ENCODE peak calls at places on chromosomes 1 and 21, in five cellular contexts. X is T-helper 2 cell; Q is NCI-H1105; D is activated CD4-positive, alpha-beta T cell treated with anti-CD3 and anti-CD28 coated beads, Interleukin-2, amount 50 U/mL, for 1 hour; S is left colon. J is an unnamed sample.
A peak's percentile ranks its signal among the peaks of the same experiment; 100 is the strongest.

GRCh38 chr1:229407206-229408026 is 26.5 kb downstream of the ACTA1 start:
- DNase-seq in Q (no peak), X (no peak), S (no peak), D (no peak), J (no peak)

GRCh38 chr21:19507682-19508260 is 1104.2 kb upstream of the TMPRSS15 start:
- DNase-seq in S (no peak), Q (no peak), X (no peak), D (no peak), J (no peak)

GRCh38 chr1:43206721-43207228 is 34.6 kb downstream of the CFAP57 start:
- DNase-seq in Q (no peak), D (no peak), X (no peak), S (no peak), J (no peak)

GRCh38 chr1:147849097-147849873 is 53.3 kb upstream of the GJA8 start:
- DNase-seq in D (no peak), X (no peak), S (no peak), Q (no peak), J (no peak)

GRCh38 chr1:231841616-231842344 is 215.2 kb downstream of the DISC1 start:
- DNase-seq in Q (no peak), S (no peak), X (no peak), D (no peak), J (no peak)

GRCh38 chr1:170707959-170708666 is 44.2 kb downstream of the PRRX1 start:
- DNase-seq in Q (no peak), X (no peak), D (no peak), S (no peak), J (no peak)

GRCh38 chr1:16155537-16156410 is at the start of gene EPHA2:
- DNase-seq in S (peak; percentile 93), D (no peak), X (no peak), Q (peak; percentile 75), J (no peak)

GRCh38 chr1:9717193-9718005 is 65.9 kb downstream of the PIK3CD start:
- DNase-seq in S (peak; percentile 75), X (peak; percentile 82), D (peak; percentile 83), Q (no peak), J (peak; percentile 65)

GRCh38 chr1:45326627-45327591 is at the start of gene HPDL:
- DNase-seq in D (peak; percentile 46), S (peak; percentile 76), Q (peak; percentile 80), X (peak; percentile 38), J (peak; percentile 71)

GRCh38 chr1:103372866-103373265 is 152.6 kb upstream of the RNPC3 start:
- DNase-seq in S (no peak), X (no peak), Q (no peak), D (no peak), J (no peak)

GRCh38 chr1:156641761-156642264 is at the start of gene BCAN:
- DNase-seq in S (no peak), Q (peak; percentile 53), D (no peak), X (no peak), J (no peak)

J was measured in stimulated activated CD4-positive, alpha-beta T cell treated with anti-CD3 and anti-CD28 coated beads, Interleukin-12 subunit alpha, Interleukin-12 subunit beta, amount 100 ng/mL, for 4 hours.